ENCODE peak calls at places on chromosome 13, in eight cellular contexts. One of them, this sample, is unnamed.

GRCh38 chr13:99320693-99321481 is 13.7 kb upstream of the GPR183 start:
- DNase-seq in activated T-cell treated with anti-CD3 and anti-CD28 coated beads for 24 hours: no peak
- DNase-seq in AG20443: peak
- DNase-seq in effector memory CD8-positive, alpha-beta T cell: no peak
- DNase-seq in midbrain: no peak
- DNase-seq in cardiac muscle cell: no peak
- DNase-seq in T-helper 1 cell: no peak
- DNase-seq in G401: no peak
- DNase-seq in this sample: peak

GRCh38 chr13:42561752-42562467 is 12.0 kb upstream of the TNFSF11 start:
- DNase-seq in G401: no peak
- DNase-seq in activated T-cell treated with anti-CD3 and anti-CD28 coated beads for 24 hours: no peak
- DNase-seq in AG20443: no peak
- DNase-seq in midbrain: no peak
- DNase-seq in cardiac muscle cell: no peak
- DNase-seq in T-helper 1 cell: no peak
- DNase-seq in effector memory CD8-positive, alpha-beta T cell: no peak
- DNase-seq in this sample: no peak

GRCh38 chr13:69565334-69565733 is 542.3 kb upstream of the ATXN8OS start:
- DNase-seq in midbrain: no peak
- DNase-seq in AG20443: no peak
- DNase-seq in T-helper 1 cell: no peak
- DNase-seq in effector memory CD8-positive, alpha-beta T cell: no peak
- DNase-seq in G401: no peak
- DNase-seq in cardiac muscle cell: no peak
- DNase-seq in activated T-cell treated with anti-CD3 and anti-CD28 coated beads for 24 hours: no peak
- DNase-seq in this sample: peak

GRCh38 chr13:113650275-113650674 is 7.7 kb downstream of the ATP4B start:
- DNase-seq in cardiac muscle cell: no peak
- DNase-seq in T-helper 1 cell: no peak
- DNase-seq in effector memory CD8-positive, alpha-beta T cell: no peak
- DNase-seq in midbrain: no peak
- DNase-seq in G401: no peak
- DNase-seq in activated T-cell treated with anti-CD3 and anti-CD28 coated beads for 24 hours: no peak
- DNase-seq in AG20443: no peak
- DNase-seq in this sample: no peak

GRCh38 chr13:30846311-30846710 is 59.8 kb upstream of the MEDAG start:
- DNase-seq in T-helper 1 cell: no peak
- DNase-seq in AG20443: peak
- DNase-seq in activated T-cell treated with anti-CD3 and anti-CD28 coated beads for 24 hours: no peak
- DNase-seq in cardiac muscle cell: no peak
- DNase-seq in G401: no peak
- DNase-seq in midbrain: no peak
- DNase-seq in effector memory CD8-positive, alpha-beta T cell: no peak
- DNase-seq in this sample: no peak

GRCh38 chr13:79435549-79435948 is 29.5 kb upstream of the RBM26 start:
- DNase-seq in G401: no peak
- DNase-seq in midbrain: no peak
- DNase-seq in T-helper 1 cell: no peak
- DNase-seq in cardiac muscle cell: no peak
- DNase-seq in effector memory CD8-positive, alpha-beta T cell: no peak
- DNase-seq in AG20443: no peak
- DNase-seq in activated T-cell treated with anti-CD3 and anti-CD28 coated beads for 24 hours: no peak
- DNase-seq in this sample: no peak

GRCh38 chr13:110485604-110486003 is 75.9 kb downstream of the RAB20 start:
- DNase-seq in cardiac muscle cell: peak
- DNase-seq in effector memory CD8-positive, alpha-beta T cell: no peak
- DNase-seq in midbrain: no peak
- DNase-seq in T-helper 1 cell: no peak
- DNase-seq in AG20443: no peak
- DNase-seq in activated T-cell treated with anti-CD3 and anti-CD28 coated beads for 24 hours: no peak
- DNase-seq in G401: no peak
- DNase-seq in this sample: no peak

GRCh38 chr13:40172878-40173277 is 493.6 kb downstream of the FOXO1 start:
- DNase-seq in T-helper 1 cell: no peak
- DNase-seq in cardiac muscle cell: no peak
- DNase-seq in effector memory CD8-positive, alpha-beta T cell: no peak
- DNase-seq in G401: no peak
- DNase-seq in activated T-cell treated with anti-CD3 and anti-CD28 coated beads for 24 hours: no peak
- DNase-seq in midbrain: no peak
- DNase-seq in AG20443: no peak
- DNase-seq in this sample: no peak

GRCh38 chr13:49560270-49561063 is 24.9 kb downstream of the RCBTB1 start:
- DNase-seq in cardiac muscle cell: peak
- DNase-seq in AG20443: no peak
- DNase-seq in effector memory CD8-positive, alpha-beta T cell: no peak
- DNase-seq in T-helper 1 cell: no peak
- DNase-seq in midbrain: no peak
- DNase-seq in activated T-cell treated with anti-CD3 and anti-CD28 coated beads for 24 hours: no peak
- DNase-seq in G401: no peak
- DNase-seq in this sample: peak

GRCh38 chr13:37531054-37531453 is 67.5 kb downstream of the POSTN start:
- DNase-seq in midbrain: no peak
- DNase-seq in G401: no peak
- DNase-seq in activated T-cell treated with anti-CD3 and anti-CD28 coated beads for 24 hours: no peak
- DNase-seq in T-helper 1 cell: no peak
- DNase-seq in AG20443: no peak
- DNase-seq in cardiac muscle cell: no peak
- DNase-seq in effector memory CD8-positive, alpha-beta T cell: no peak
- DNase-seq in this sample: no peak

GRCh38 chr13:20873348-20873747 is 29.2 kb downstream of the XPO4 start:
- DNase-seq in AG20443: peak
- DNase-seq in cardiac muscle cell: no peak
- DNase-seq in effector memory CD8-positive, alpha-beta T cell: no peak
- DNase-seq in activated T-cell treated with anti-CD3 and anti-CD28 coated beads for 24 hours: no peak
- DNase-seq in T-helper 1 cell: no peak
- DNase-seq in G401: no peak
- DNase-seq in midbrain: no peak
- DNase-seq in this sample: peak

GRCh38 chr13:113322890-113323651 is 26.0 kb downstream of the LAMP1 start:
- DNase-seq in activated T-cell treated with anti-CD3 and anti-CD28 coated beads for 24 hours: no peak
- DNase-seq in T-helper 1 cell: no peak
- DNase-seq in AG20443: no peak
- DNase-seq in midbrain: no peak
- DNase-seq in cardiac muscle cell: peak
- DNase-seq in effector memory CD8-positive, alpha-beta T cell: no peak
- DNase-seq in G401: no peak
- DNase-seq in this sample: no peak

GRCh38 chr13:98423417-98423816 is 153.5 kb downstream of the STK24 start:
- DNase-seq in T-helper 1 cell: no peak
- DNase-seq in AG20443: no peak
- DNase-seq in G401: no peak
- DNase-seq in effector memory CD8-positive, alpha-beta T cell: no peak
- DNase-seq in midbrain: no peak
- DNase-seq in activated T-cell treated with anti-CD3 and anti-CD28 coated beads for 24 hours: no peak
- DNase-seq in cardiac muscle cell: no peak
- DNase-seq in this sample: no peak

GRCh38 chr13:111484959-111485358 is 164.5 kb downstream of the TEX29 start:
- DNase-seq in midbrain: no peak
- DNase-seq in cardiac muscle cell: no peak
- DNase-seq in activated T-cell treated with anti-CD3 and anti-CD28 coated beads for 24 hours: no peak
- DNase-seq in T-helper 1 cell: no peak
- DNase-seq in AG20443: no peak
- DNase-seq in G401: no peak
- DNase-seq in effector memory CD8-positive, alpha-beta T cell: no peak
- DNase-seq in this sample: no peak

GRCh38 chr13:27151798-27152599 is 19.6 kb downstream of the USP12 start:
- DNase-seq in G401: no peak
- DNase-seq in midbrain: no peak
- DNase-seq in T-helper 1 cell: no peak
- DNase-seq in effector memory CD8-positive, alpha-beta T cell: no peak
- DNase-seq in cardiac muscle cell: no peak
- DNase-seq in activated T-cell treated with anti-CD3 and anti-CD28 coated beads for 24 hours: no peak
- DNase-seq in AG20443: no peak
- DNase-seq in this sample: no peak

GRCh38 chr13:94169783-94170513 is 309.5 kb downstream of the DCT start:
- DNase-seq in T-helper 1 cell: no peak
- DNase-seq in AG20443: peak
- DNase-seq in activated T-cell treated with anti-CD3 and anti-CD28 coated beads for 24 hours: no peak
- DNase-seq in effector memory CD8-positive, alpha-beta T cell: no peak
- DNase-seq in cardiac muscle cell: no peak
- DNase-seq in G401: no peak
- DNase-seq in midbrain: peak
- DNase-seq in this sample: peak

GRCh38 chr13:94121686-94122085 is 357.8 kb downstream of the DCT start:
- DNase-seq in AG20443: peak
- DNase-seq in effector memory CD8-positive, alpha-beta T cell: no peak
- DNase-seq in midbrain: no peak
- DNase-seq in T-helper 1 cell: no peak
- DNase-seq in G401: no peak
- DNase-seq in cardiac muscle cell: no peak
- DNase-seq in activated T-cell treated with anti-CD3 and anti-CD28 coated beads for 24 hours: no peak
- DNase-seq in this sample: peak

GRCh38 chr13:22312405-22312803 is 641.5 kb downstream of the FGF9 start:
- DNase-seq in effector memory CD8-positive, alpha-beta T cell: no peak
- DNase-seq in T-helper 1 cell: no peak
- DNase-seq in midbrain: no peak
- DNase-seq in cardiac muscle cell: no peak
- DNase-seq in AG20443: no peak
- DNase-seq in activated T-cell treated with anti-CD3 and anti-CD28 coated beads for 24 hours: no peak
- DNase-seq in G401: no peak
- DNase-seq in this sample: no peak

GRCh38 chr13:61954092-61954491 is 538.4 kb upstream of the PCDH20 start:
- DNase-seq in activated T-cell treated with anti-CD3 and anti-CD28 coated beads for 24 hours: no peak
- DNase-seq in cardiac muscle cell: peak
- DNase-seq in AG20443: no peak
- DNase-seq in T-helper 1 cell: no peak
- DNase-seq in effector memory CD8-positive, alpha-beta T cell: no peak
- DNase-seq in G401: peak
- DNase-seq in midbrain: peak
- DNase-seq in this sample: peak

GRCh38 chr13:75263741-75264407 is 218.1 kb downstream of the TBC1D4 start:
- DNase-seq in G401: no peak
- DNase-seq in cardiac muscle cell: no peak
- DNase-seq in T-helper 1 cell: no peak
- DNase-seq in effector memory CD8-positive, alpha-beta T cell: no peak
- DNase-seq in midbrain: no peak
- DNase-seq in activated T-cell treated with anti-CD3 and anti-CD28 coated beads for 24 hours: no peak
- DNase-seq in AG20443: peak
- DNase-seq in this sample: no peak

GRCh38 chr13:111399334-111399733 is 78.9 kb downstream of the TEX29 start:
- DNase-seq in effector memory CD8-positive, alpha-beta T cell: no peak
- DNase-seq in G401: no peak
- DNase-seq in midbrain: no peak
- DNase-seq in T-helper 1 cell: no peak
- DNase-seq in cardiac muscle cell: no peak
- DNase-seq in AG20443: no peak
- DNase-seq in activated T-cell treated with anti-CD3 and anti-CD28 coated beads for 24 hours: no peak
- DNase-seq in this sample: no peak

GRCh38 chr13:113141591-113141950 is 16.9 kb upstream of the PROZ start:
- DNase-seq in midbrain: no peak
- DNase-seq in AG20443: no peak
- DNase-seq in activated T-cell treated with anti-CD3 and anti-CD28 coated beads for 24 hours: no peak
- DNase-seq in cardiac muscle cell: no peak
- DNase-seq in effector memory CD8-positive, alpha-beta T cell: no peak
- DNase-seq in G401: no peak
- DNase-seq in T-helper 1 cell: no peak
- DNase-seq in this sample: no peak

GRCh38 chr13:50514249-50514648 is 329.2 kb downstream of the DLEU7 start:
- DNase-seq in midbrain: no peak
- DNase-seq in AG20443: no peak
- DNase-seq in G401: no peak
- DNase-seq in activated T-cell treated with anti-CD3 and anti-CD28 coated beads for 24 hours: no peak
- DNase-seq in cardiac muscle cell: no peak
- DNase-seq in T-helper 1 cell: no peak
- DNase-seq in effector memory CD8-positive, alpha-beta T cell: no peak
- DNase-seq in this sample: no peak

GRCh38 chr13:51995677-51996551 is 15.3 kb downstream of the ATP7B start:
- DNase-seq in T-helper 1 cell: no peak
- DNase-seq in activated T-cell treated with anti-CD3 and anti-CD28 coated beads for 24 hours: no peak
- DNase-seq in AG20443: peak
- DNase-seq in cardiac muscle cell: no peak
- DNase-seq in G401: peak
- DNase-seq in effector memory CD8-positive, alpha-beta T cell: no peak
- DNase-seq in midbrain: peak
- DNase-seq in this sample: peak

GRCh38 chr13:59906413-59907027 is 257.2 kb downstream of the DIAPH3 start:
- DNase-seq in AG20443: peak
- DNase-seq in midbrain: peak
- DNase-seq in effector memory CD8-positive, alpha-beta T cell: no peak
- DNase-seq in G401: peak
- DNase-seq in T-helper 1 cell: no peak
- DNase-seq in activated T-cell treated with anti-CD3 and anti-CD28 coated beads for 24 hours: no peak
- DNase-seq in cardiac muscle cell: peak
- DNase-seq in this sample: peak

GRCh38 chr13:40394304-40394983 is 272.0 kb downstream of the FOXO1 start:
- DNase-seq in G401: no peak
- DNase-seq in midbrain: no peak
- DNase-seq in AG20443: no peak
- DNase-seq in cardiac muscle cell: no peak
- DNase-seq in effector memory CD8-positive, alpha-beta T cell: no peak
- DNase-seq in T-helper 1 cell: no peak
- DNase-seq in activated T-cell treated with anti-CD3 and anti-CD28 coated beads for 24 hours: no peak
- DNase-seq in this sample: no peak

GRCh38 chr13:106533940-106534843 is 1.3 kb downstream of the EFNB2 start:
- DNase-seq in activated T-cell treated with anti-CD3 and anti-CD28 coated beads for 24 hours: no peak
- DNase-seq in AG20443: peak
- DNase-seq in G401: peak
- DNase-seq in cardiac muscle cell: peak
- DNase-seq in effector memory CD8-positive, alpha-beta T cell: peak
- DNase-seq in T-helper 1 cell: no peak
- DNase-seq in midbrain: peak
- DNase-seq in this sample: no peak

GRCh38 chr13:106858910-106859309 is 291.0 kb upstream of the ARGLU1 start:
- DNase-seq in G401: no peak
- DNase-seq in T-helper 1 cell: no peak
- DNase-seq in midbrain: no peak
- DNase-seq in cardiac muscle cell: no peak
- DNase-seq in activated T-cell treated with anti-CD3 and anti-CD28 coated beads for 24 hours: no peak
- DNase-seq in AG20443: no peak
- DNase-seq in effector memory CD8-positive, alpha-beta T cell: no peak
- DNase-seq in this sample: no peak

GRCh38 chr13:109840201-109840892 is 54.0 kb upstream of the IRS2 start:
- DNase-seq in midbrain: no peak
- DNase-seq in activated T-cell treated with anti-CD3 and anti-CD28 coated beads for 24 hours: peak
- DNase-seq in cardiac muscle cell: no peak
- DNase-seq in T-helper 1 cell: no peak
- DNase-seq in AG20443: peak
- DNase-seq in effector memory CD8-positive, alpha-beta T cell: no peak
- DNase-seq in G401: no peak
- DNase-seq in this sample: peak

GRCh38 chr13:67052550-67053237 is 177.4 kb downstream of the PCDH9 start:
- DNase-seq in effector memory CD8-positive, alpha-beta T cell: no peak
- DNase-seq in midbrain: no peak
- DNase-seq in G401: no peak
- DNase-seq in AG20443: no peak
- DNase-seq in cardiac muscle cell: peak
- DNase-seq in activated T-cell treated with anti-CD3 and anti-CD28 coated beads for 24 hours: no peak
- DNase-seq in T-helper 1 cell: no peak
- DNase-seq in this sample: no peak

GRCh38 chr13:50798923-50799322 is 44.6 kb downstream of the DLEU7 start:
- DNase-seq in cardiac muscle cell: no peak
- DNase-seq in midbrain: no peak
- DNase-seq in AG20443: peak
- DNase-seq in G401: no peak
- DNase-seq in effector memory CD8-positive, alpha-beta T cell: no peak
- DNase-seq in activated T-cell treated with anti-CD3 and anti-CD28 coated beads for 24 hours: no peak
- DNase-seq in T-helper 1 cell: no peak
- DNase-seq in this sample: no peak

GRCh38 chr13:52737900-52738299 is 1.7 kb downstream of the CNMD start:
- DNase-seq in midbrain: peak
- DNase-seq in AG20443: no peak
- DNase-seq in cardiac muscle cell: no peak
- DNase-seq in T-helper 1 cell: no peak
- DNase-seq in effector memory CD8-positive, alpha-beta T cell: no peak
- DNase-seq in G401: no peak
- DNase-seq in activated T-cell treated with anti-CD3 and anti-CD28 coated beads for 24 hours: no peak
- DNase-seq in this sample: no peak

GRCh38 chr13:79385694-79386093 is 20.4 kb downstream of the RBM26 start:
- DNase-seq in T-helper 1 cell: no peak
- DNase-seq in G401: no peak
- DNase-seq in cardiac muscle cell: no peak
- DNase-seq in effector memory CD8-positive, alpha-beta T cell: no peak
- DNase-seq in midbrain: no peak
- DNase-seq in AG20443: no peak
- DNase-seq in activated T-cell treated with anti-CD3 and anti-CD28 coated beads for 24 hours: no peak
- DNase-seq in this sample: no peak

GRCh38 chr13:26839682-26840081 is 79.1 kb upstream of the GPR12 start:
- DNase-seq in activated T-cell treated with anti-CD3 and anti-CD28 coated beads for 24 hours: no peak
- DNase-seq in effector memory CD8-positive, alpha-beta T cell: no peak
- DNase-seq in midbrain: no peak
- DNase-seq in G401: peak
- DNase-seq in T-helper 1 cell: no peak
- DNase-seq in cardiac muscle cell: no peak
- DNase-seq in AG20443: no peak
- DNase-seq in this sample: no peak